ENCODE peak calls at places on chromosome 15, in four cellular contexts. W is CD8-positive, alpha-beta T cell; L is heart right ventricle; I is tibial nerve. D is an unnamed sample.

GRCh38 chr15:71549697-71550096 is 260.7 kb upstream of the NR2E3 start:
- DNase-seq in W (no peak), L (peak; percentile 63), I (no peak), D (no peak)

GRCh38 chr15:75904241-75904631 is 558 bp downstream of the FBXO22 start:
- DNase-seq in W (peak; percentile 14), L (peak; percentile 21), I (no peak), D (peak; percentile 49)

GRCh38 chr15:99016680-99017321 is 9.2 kb upstream of the PGPEP1L start:
- DNase-seq in W (no peak), L (peak; percentile 25), I (no peak), D (no peak)

GRCh38 chr15:25378501-25378901 is 60.3 kb downstream of the UBE3A start:
- DNase-seq in W (no peak), L (no peak), I (no peak), D (no peak)

GRCh38 chr15:77797270-77797669 is 164.6 kb upstream of the LINGO1 start:
- DNase-seq in W (no peak), L (no peak), I (no peak), D (no peak)

GRCh38 chr15:45871121-45871855 is 236.5 kb downstream of the SQOR start:
- DNase-seq in W (no peak), L (no peak), I (no peak), D (no peak)

GRCh38 chr15:51156957-51157356 is 62.3 kb upstream of the TNFAIP8L3 start:
- DNase-seq in W (no peak), L (no peak), I (no peak), D (no peak)

GRCh38 chr15:29316422-29316821 is 46.8 kb upstream of the NSMCE3 start:
- DNase-seq in W (no peak), L (no peak), I (no peak), D (no peak)

GRCh38 chr15:76177491-76178040 is 117.8 kb downstream of the TMEM266 start:
- DNase-seq in W (no peak), L (peak; percentile 58), I (no peak), D (no peak)

GRCh38 chr15:50415752-50416404 is 8.3 kb upstream of the USP8 start:
- DNase-seq in W (no peak), L (no peak), I (no peak), D (no peak)

GRCh38 chr15:36005542-36005941 is 459.6 kb upstream of the DPH6 start:
- DNase-seq in W (no peak), L (no peak), I (no peak), D (no peak)

GRCh38 chr15:74988007-74988800 is 7.2 kb upstream of the SCAMP5 start:
- DNase-seq in W (no peak), L (no peak), I (no peak), D (peak; percentile 51)

GRCh38 chr15:53851110-53851833 is 91.8 kb upstream of the WDR72 start:
- DNase-seq in W (no peak), L (no peak), I (no peak), D (no peak)

GRCh38 chr15:70348581-70349344 is 251.0 kb upstream of the TLE3 start:
- DNase-seq in W (no peak), L (no peak), I (no peak), D (no peak)

GRCh38 chr15:58549780-58550064 is 117.9 kb downstream of the LIPC start:
- DNase-seq in W (no peak), L (no peak), I (no peak), D (no peak)

GRCh38 chr15:65993762-65994161 is 124.5 kb downstream of the RAB11A start:
- DNase-seq in W (no peak), L (no peak), I (no peak), D (no peak)

GRCh38 chr15:65994832-65995231 is 125.5 kb downstream of the RAB11A start:
- DNase-seq in W (no peak), L (no peak), I (no peak), D (no peak)

GRCh38 chr15:65993226-65993625 is 123.9 kb downstream of the RAB11A start:
- DNase-seq in W (no peak), L (no peak), I (no peak), D (no peak)

GRCh38 chr15:65990298-65990981 is 121.1 kb downstream of the RAB11A start:
- DNase-seq in W (no peak), L (no peak), I (no peak), D (no peak)

GRCh38 chr15:65991721-65992472 is 122.6 kb downstream of the RAB11A start:
- DNase-seq in W (no peak), L (no peak), I (no peak), D (no peak)
- H3K4me1 ChIP-seq in W (no peaks in the 10 kb centered on the region), L (no peaks in the 10 kb centered on the region), I (no peaks in the 10 kb centered on the region), D (no peaks in the 10 kb centered on the region)

GRCh38 chr15:31774045-31774444 is 256.3 kb upstream of the CHRNA7 start:
- DNase-seq in W (no peak), L (no peak), I (no peak), D (no peak)

DNA sequence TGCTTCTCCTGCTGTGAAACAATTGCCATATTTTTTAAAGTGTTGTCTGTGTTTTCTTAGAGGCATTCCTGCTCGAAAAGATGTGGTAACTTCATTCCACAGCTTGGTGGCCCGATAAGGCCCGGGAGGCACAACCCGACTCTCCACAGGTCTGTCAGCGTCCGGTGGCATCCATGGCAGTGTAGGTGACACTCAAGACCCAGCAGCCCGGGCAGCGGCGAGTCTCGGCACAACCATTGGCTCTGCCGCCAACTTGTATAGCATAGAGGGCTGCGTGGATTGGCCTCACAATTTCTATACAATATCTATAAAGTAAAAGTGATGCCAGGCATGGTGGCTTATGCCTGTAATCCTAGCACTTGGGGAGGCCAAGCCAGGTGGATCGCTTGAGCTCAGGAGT is 262.3 kb upstream of the CHRNA7 start:
- DNase-seq in W (no peak), L (no peak), I (no peak), D (no peak)
- H3K27me3 ChIP-seq in W (no peaks in the 10 kb centered on the region), L (no peaks in the 10 kb centered on the region), I (no peaks in the 10 kb centered on the region), D (no peaks in the 10 kb centered on the region)

GRCh38 chr15:93086791-93087190 is 2.2 kb downstream of the RGMA start:
- DNase-seq in W (no peak), L (no peak), I (no peak), D (no peak)

GRCh38 chr15:93088981-93089854 is at the start of gene RGMA:
- DNase-seq in W (no peak), L (peak; percentile 66), I (peak; percentile 34), D (peak; percentile 86)

GRCh38 chr15:93089855-93090305 is 869 bp upstream of the RGMA start:
- DNase-seq in W (no peak), L (peak; percentile 60), I (no peak), D (no peak)

GRCh38 chr15:93088200-93088980 is 621 bp downstream of the RGMA start:
- DNase-seq in W (no peak), L (peak; percentile 61), I (no peak), D (peak; percentile 29)

GRCh38 chr15:93087825-93088199 is 1.2 kb downstream of the RGMA start:
- DNase-seq in W (peak; percentile 49), L (peak; percentile 71), I (peak; percentile 76), D (peak; percentile 62)
- TF ChIP-seq CTCF in W (peak; percentile 80), L (peak; percentile 88), I (peak; percentile 89), D (peak; percentile 87)

DNA sequence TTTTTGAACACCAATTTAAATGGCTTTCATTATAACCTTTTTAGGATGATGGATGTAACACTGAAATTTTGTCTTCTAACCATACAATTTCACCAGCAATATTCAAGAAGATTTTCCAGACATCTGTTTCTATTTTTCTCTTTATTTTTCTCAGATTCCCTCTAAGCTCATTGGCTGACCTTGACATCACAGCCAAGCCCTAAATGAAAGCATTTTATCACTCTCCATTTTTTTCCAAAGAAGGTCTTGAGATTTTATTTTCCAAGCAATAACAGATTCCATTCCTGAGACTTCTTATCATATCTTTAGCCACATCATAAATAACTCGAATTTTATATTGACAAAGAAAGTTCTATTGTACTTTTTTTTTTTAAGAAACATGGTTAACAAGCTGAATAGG is 392.6 kb upstream of the THBS1 start:
- DNase-seq in W (no peak), L (no peak), I (no peak), D (no peak)
- H3K4me1 ChIP-seq in W (no peaks in the 10 kb centered on the region), L (no peaks in the 10 kb centered on the region), I (no peaks in the 10 kb centered on the region), D (no peaks in the 10 kb centered on the region)

D was measured in pancreas.